ENCODE peak calls at places on chromosome 20, in seven cellular contexts. G, V, T, Z, M, Q and B are unnamed samples. For H3K36me3, the result is how much of the 10 kb centered on the place peaks cover.

GRCh38 chr20:50569864-50570836 is 60.0 kb downstream of the PTPN1 start:
- DNase-seq in G (no peak), V (no peak), T (peak), Z (no peak), M (peak), Q (no peak), B (peak)

GRCh38 chr20:60481051-60481741 is 523.0 kb downstream of the CDH26 start:
- DNase-seq in G (no peak), V (no peak), T (no peak), Z (no peak), M (no peak), Q (no peak), B (no peak)

GRCh38 chr20:44616604-44616964 is 34.2 kb downstream of the PKIG start:
- DNase-seq in G (no peak), V (peak), T (no peak), Z (no peak), M (no peak), Q (peak), B (no peak)

GRCh38 chr20:2866236-2866635 is 7.0 kb upstream of the PTPRA start:
- DNase-seq in G (no peak), V (no peak), T (no peak), Z (no peak), M (no peak), Q (no peak), B (no peak)

GRCh38 chr20:33812673-33813462 is 1.7 kb downstream of the CHMP4B start:
- DNase-seq in G (no peak), V (no peak), T (peak), Z (no peak), M (no peak), Q (no peak), B (no peak)

GRCh38 chr20:18137412-18138265 is at the start of the genes KAT14 and PET117:
- DNase-seq in G (peak), V (peak), T (peak), Z (peak), M (peak), Q (peak), B (peak)

GRCh38 chr20:45905505-45906079 is 6.4 kb downstream of the PLTP start:
- DNase-seq in G (no peak), V (no peak), T (no peak), Z (no peak), M (no peak), Q (no peak), B (no peak)

GRCh38 chr20:53664121-53664520 is 70.5 kb upstream of the ZNF217 start:
- DNase-seq in G (no peak), V (peak), T (no peak), Z (no peak), M (no peak), Q (no peak), B (no peak)

GRCh38 chr20:58921564-58921963 is 59.5 kb upstream of the NELFCD start:
- DNase-seq in G (no peak), V (no peak), T (no peak), Z (no peak), M (no peak), Q (no peak), B (no peak)

GRCh38 chr20:48794360-48794759 is 33.4 kb downstream of the PREX1 start:
- DNase-seq in G (no peak), V (no peak), T (no peak), Z (no peak), M (no peak), Q (no peak), B (no peak)

GRCh38 chr20:31569163-31570020 is 35.7 kb upstream of the ID1 start:
- DNase-seq in G (peak), V (peak), T (peak), Z (peak), M (peak), Q (peak), B (no peak)

GRCh38 chr20:63215101-63216040 is 560 bp downstream of the YTHDF1 start:
- DNase-seq in G (peak), V (no peak), T (peak), Z (no peak), M (peak), Q (no peak), B (no peak)

GRCh38 chr20:45279992-45280391 is 25.6 kb upstream of the SLPI start:
- DNase-seq in G (no peak), V (no peak), T (no peak), Z (no peak), M (no peak), Q (no peak), B (no peak)

GRCh38 chr20:36573798-36574277 is 441 bp downstream of the TGIF2 start:
- DNase-seq in G (peak), V (peak), T (peak), Z (peak), M (peak), Q (peak), B (peak)

GRCh38 chr20:36572701-36573102 is 695 bp upstream of the TGIF2 start:
- DNase-seq in G (peak), V (peak), T (no peak), Z (peak), M (no peak), Q (no peak), B (no peak)

GRCh38 chr20:36569847-36570429 is 3.5 kb upstream of the TGIF2 start:
- DNase-seq in G (no peak), V (no peak), T (no peak), Z (no peak), M (no peak), Q (no peak), B (no peak)

GRCh38 chr20:36573103-36573797 is at the start of gene TGIF2:
- DNase-seq in G (peak), V (peak), T (peak), Z (peak), M (peak), Q (peak), B (peak)

DNA sequence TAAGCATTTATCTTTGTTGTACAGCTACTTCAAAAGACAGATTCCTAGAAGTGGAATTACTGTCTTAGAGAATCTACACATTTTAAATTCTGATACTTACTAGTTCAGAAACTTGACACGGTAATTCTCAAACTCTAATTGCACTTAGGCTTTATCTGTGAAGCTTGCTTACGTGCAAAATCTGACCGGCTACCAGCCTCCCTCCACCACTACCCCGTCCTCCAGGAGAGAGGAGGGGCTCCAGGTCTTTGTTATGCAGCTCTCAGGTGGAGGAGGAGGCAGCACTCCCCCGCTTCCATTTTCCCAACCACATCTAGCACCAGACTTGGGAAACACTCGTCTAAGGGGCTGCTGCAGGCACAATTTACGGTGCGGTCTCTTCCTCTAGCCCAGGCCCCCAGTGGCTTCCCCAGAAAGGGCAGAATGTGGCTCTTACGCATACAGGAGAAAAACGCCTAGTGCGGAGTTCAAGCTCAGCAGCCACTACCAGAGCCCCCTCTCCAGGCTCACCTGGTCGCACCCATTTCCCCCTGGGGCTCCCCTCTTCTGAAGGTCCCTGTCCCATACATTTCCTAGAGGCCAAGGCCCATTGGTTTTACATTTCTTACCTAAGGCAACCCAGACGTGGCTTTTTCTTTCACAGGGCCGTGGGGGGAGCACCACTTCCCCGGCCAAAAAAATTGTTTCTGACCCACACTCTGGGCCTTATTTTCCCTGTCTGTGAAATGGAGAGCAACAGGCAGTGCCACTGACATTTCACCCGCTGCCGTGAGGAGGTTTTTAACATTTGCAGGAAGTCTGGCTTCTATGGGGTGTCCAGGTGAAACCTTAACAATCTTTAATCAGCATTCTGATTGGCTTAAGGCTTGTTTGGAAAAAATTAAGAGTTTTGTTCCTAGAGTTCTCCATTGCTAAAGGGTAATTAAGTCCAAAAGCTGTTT is 1.6 kb upstream of the TGIF2 start:
- DNase-seq in G (no peak), V (no peak), T (no peak), Z (no peak), M (no peak), Q (no peak), B (no peak)
- TF ChIP-seq CTCF in G (no peak), V (no peak), T (no peak), Z (no peak), M (peak), Q (no peak), B (no peak)

GRCh38 chr20:56826306-56826970 is 197.3 kb downstream of the TFAP2C start:
- DNase-seq in G (no peak), V (no peak), T (no peak), Z (no peak), M (no peak), Q (no peak), B (no peak)

GRCh38 chr20:56827763-56828162 is 198.7 kb downstream of the TFAP2C start:
- DNase-seq in G (no peak), V (no peak), T (no peak), Z (no peak), M (no peak), Q (no peak), B (no peak)

GRCh38 chr20:56829788-56830385 is 200.8 kb downstream of the TFAP2C start:
- DNase-seq in G (no peak), V (no peak), T (no peak), Z (no peak), M (peak), Q (no peak), B (no peak)

GRCh38 chr20:56828402-56828801 is 199.3 kb downstream of the TFAP2C start:
- DNase-seq in G (no peak), V (no peak), T (no peak), Z (no peak), M (no peak), Q (no peak), B (no peak)

DNA sequence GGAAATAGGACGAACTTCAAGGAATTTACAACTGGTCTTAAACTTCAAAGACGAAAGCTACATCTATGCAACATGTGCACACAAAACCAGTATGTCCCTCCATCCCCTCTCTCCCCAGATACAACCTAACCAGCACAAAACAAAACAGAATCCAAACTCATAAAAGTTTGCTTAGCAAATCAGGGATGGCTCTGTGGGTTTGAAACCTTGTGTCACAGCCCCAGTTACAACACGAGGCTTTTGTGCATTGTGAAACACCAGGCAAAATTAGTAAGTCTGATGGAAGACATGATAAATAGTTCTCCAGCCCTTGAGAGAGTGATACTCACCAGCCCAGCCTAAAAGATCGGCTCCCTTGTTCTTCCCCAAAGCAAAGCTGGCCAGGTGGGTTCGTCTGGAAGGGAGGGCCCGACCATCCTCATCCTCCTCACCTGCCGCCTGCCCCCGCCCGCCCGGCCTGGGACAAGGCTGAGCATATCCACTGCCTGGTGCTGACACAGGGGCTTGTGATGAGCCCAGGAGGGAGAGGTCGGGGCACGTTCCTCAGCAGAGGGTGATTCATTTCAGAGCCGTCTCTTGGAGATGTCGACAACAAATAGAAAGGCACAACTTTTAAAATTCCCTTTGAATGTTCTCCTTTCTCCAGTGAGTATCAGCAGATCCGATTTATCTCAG is 198.0 kb downstream of the TFAP2C start:
- DNase-seq in G (no peak), V (no peak), T (no peak), Z (no peak), M (no peak), Q (peak), B (no peak)
- H3K4me3 ChIP-seq in G (no peak), V (no peak), T (no peak), Z (no peak), M (no peak), Q (no peak), B (no peak)

DNA sequence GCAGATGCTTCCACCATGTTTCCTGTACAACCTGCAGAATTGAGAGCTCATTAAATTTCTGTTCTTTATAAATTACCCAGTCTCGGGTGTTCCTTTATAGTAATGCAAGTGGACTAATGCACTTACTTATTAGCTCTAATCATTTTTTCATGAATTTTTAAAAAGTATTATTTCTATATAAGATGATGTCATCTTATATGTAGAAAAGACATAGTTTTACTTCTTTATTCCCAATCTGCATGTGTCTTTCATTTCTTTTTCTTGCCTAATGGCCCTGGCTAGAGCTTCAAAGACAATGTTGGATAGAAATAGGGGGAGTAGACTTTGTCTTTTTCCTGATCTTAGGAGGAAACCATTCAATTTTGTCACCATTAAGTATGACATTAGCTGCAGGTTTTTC is 27.8 kb downstream of the OTOR start:
- DNase-seq in G (no peak), V (no peak), T (no peak), Z (no peak), M (no peak), Q (no peak), B (no peak)
- H3K36me3 ChIP-seq in G (under half), V (under half), T (under half), Z (under half), M (under half), Q (under half), B (under half)

GRCh38 chr20:20184149-20184548 is 131.8 kb downstream of the CFAP61 start:
- DNase-seq in G (no peak), V (no peak), T (peak), Z (no peak), M (no peak), Q (no peak), B (no peak)
- TF ChIP-seq CTCF in G (no peak), V (no peak), T (peak), Z (no peak), M (peak), Q (no peak), B (peak)

GRCh38 chr20:4053071-4053470 is 37.7 kb upstream of the RNF24 start:
- DNase-seq in G (no peak), V (no peak), T (no peak), Z (no peak), M (no peak), Q (no peak), B (no peak)
- H3K4me3 ChIP-seq in G (no peak), V (no peak), T (no peak), Z (no peak), M (no peak), Q (no peak), B (no peak)

GRCh38 chr20:25290646-25291431 is 43.0 kb downstream of the PYGB start:
- DNase-seq in G (no peak), V (no peak), T (no peak), Z (no peak), M (no peak), Q (no peak), B (no peak)
- H3K36me3 ChIP-seq in G (under half), V (half or more), T (under half), Z (under half), M (under half), Q (under half), B (under half)